ENCODE peak calls at places on chromosome 19, in seven cellular contexts. H is thyroid gland, J is uterus, Q is IMR-90, P is suprapubic skin, K is heart left ventricle, S is esophagus muscularis mucosa. B is an unnamed sample.

GRCh38 chr19:17105548-17105947 is 30.0 kb downstream of the MYO9B start:
- DNase-seq in J (no peak), Q (no peak), H (no peak), K (no peak), P (no peak), S (no peak), B (no peak)

GRCh38 chr19:46412983-46413261 is 442 bp downstream of the CCDC8 start:
- DNase-seq in H (no peak), K (no peak), Q (no peak), S (no peak), P (no peak), J (no peak), B (no peak)

GRCh38 chr19:1700733-1701663 is 48.6 kb upstream of the TCF3 start:
- DNase-seq in H (no peak), K (peak; percentile 33), P (no peak), Q (no peak), J (no peak), S (no peak), B (no peak)

GRCh38 chr19:46217476-46217875 is 12.1 kb upstream of the IGFL1 start:
- DNase-seq in S (no peak), P (no peak), H (no peak), J (no peak), Q (no peak), K (no peak), B (no peak)

GRCh38 chr19:870963-871401 is 11.5 kb downstream of the CFD start:
- DNase-seq in Q (peak; percentile 32), S (no peak), P (no peak), H (peak; percentile 86), K (peak; percentile 84), J (no peak), B (no peak)

GRCh38 chr19:15331419-15332310 is 674 bp downstream of the BRD4 start:
- DNase-seq in J (peak; percentile 48), H (peak; percentile 49), Q (no peak), P (no peak), K (peak; percentile 83), S (no peak), B (peak; percentile 81)

GRCh38 chr19:9431475-9431874 is 3.9 kb downstream of the ZNF266 start:
- DNase-seq in P (no peak), J (no peak), H (peak; percentile 9), S (no peak), Q (peak; percentile 29), K (no peak), B (no peak)

GRCh38 chr19:29665826-29666633 is 769 bp downstream of the PLEKHF1 start:
- DNase-seq in H (peak; percentile 45), S (no peak), J (peak; percentile 54), P (no peak), Q (peak; percentile 66), K (peak; percentile 75), B (peak; percentile 58)

GRCh38 chr19:29662604-29663404 is 2.5 kb upstream of the PLEKHF1 start:
- DNase-seq in P (no peak), S (no peak), H (peak; percentile 84), Q (peak; percentile 94), K (peak; percentile 78), J (peak; percentile 88), B (no peak)

GRCh38 chr19:18520848-18521691 is 800 bp downstream of the ELL start:
- DNase-seq in S (no peak), H (peak; percentile 20), J (peak; percentile 45), K (no peak), P (no peak), Q (no peak), B (peak; percentile 71)

GRCh38 chr19:926595-927043 is 784 bp downstream of the ARID3A start:
- DNase-seq in H (peak; percentile 55), K (peak; percentile 80), P (no peak), S (no peak), Q (no peak), J (no peak), B (no peak)

GRCh38 chr19:920051-920857 is 3.1 kb downstream of the KISS1R start:
- DNase-seq in K (no peak), P (no peak), S (no peak), J (no peak), Q (no peak), H (no peak), B (peak; percentile 84)

GRCh38 chr19:31560021-31560770 is 211.0 kb upstream of the TSHZ3 start:
- DNase-seq in K (no peak), H (no peak), S (no peak), Q (peak; percentile 11), J (no peak), P (no peak), B (no peak)

GRCh38 chr19:17091758-17092333 is 16.3 kb downstream of the MYO9B start:
- DNase-seq in K (peak; percentile 81), S (no peak), P (no peak), J (no peak), H (peak; percentile 18), Q (no peak), B (peak; percentile 87)

GRCh38 chr19:48341006-48341405 is 15.7 kb downstream of the EMP3 start:
- DNase-seq in Q (peak; percentile 61), J (no peak), K (no peak), S (no peak), P (no peak), H (no peak), B (no peak)

GRCh38 chr19:2199215-2199614 is 35.5 kb downstream of the DOT1L start:
- DNase-seq in Q (no peak), K (no peak), J (no peak), P (no peak), H (no peak), S (no peak), B (no peak)

GRCh38 chr19:45587873-45588272 is 3.3 kb upstream of the OPA3 start:
- DNase-seq in J (no peak), Q (no peak), H (no peak), K (no peak), S (no peak), P (no peak), B (no peak)

GRCh38 chr19:13794388-13794751 is 873 bp upstream of the ZSWIM4 start:
- DNase-seq in Q (peak; percentile 96), H (peak; percentile 80), K (peak; percentile 88), P (no peak), J (peak; percentile 91), S (peak; percentile 94), B (peak; percentile 66)

GRCh38 chr19:35265126-35265995 is 3.4 kb upstream of the USF2 start:
- DNase-seq in J (peak; percentile 28), H (peak; percentile 56), S (no peak), P (peak; percentile 64), Q (no peak), K (peak; percentile 53), B (peak; percentile 46)

GRCh38 chr19:48249502-48250014 is 6.2 kb downstream of the CARD8 start:
- DNase-seq in H (no peak), J (peak; percentile 49), Q (no peak), S (no peak), P (no peak), K (peak; percentile 76), B (peak; percentile 80)

GRCh38 chr19:45676851-45677263 is 8.8 kb downstream of the GIPR start:
- DNase-seq in P (no peak), S (no peak), J (no peak), Q (no peak), K (no peak), H (peak; percentile 16), B (peak; percentile 51)

GRCh38 chr19:46385636-46386035 is 27.7 kb downstream of the CCDC8 start:
- DNase-seq in H (peak; percentile 51), K (no peak), J (no peak), P (peak; percentile 37), Q (no peak), S (no peak), B (no peak)

DNA sequence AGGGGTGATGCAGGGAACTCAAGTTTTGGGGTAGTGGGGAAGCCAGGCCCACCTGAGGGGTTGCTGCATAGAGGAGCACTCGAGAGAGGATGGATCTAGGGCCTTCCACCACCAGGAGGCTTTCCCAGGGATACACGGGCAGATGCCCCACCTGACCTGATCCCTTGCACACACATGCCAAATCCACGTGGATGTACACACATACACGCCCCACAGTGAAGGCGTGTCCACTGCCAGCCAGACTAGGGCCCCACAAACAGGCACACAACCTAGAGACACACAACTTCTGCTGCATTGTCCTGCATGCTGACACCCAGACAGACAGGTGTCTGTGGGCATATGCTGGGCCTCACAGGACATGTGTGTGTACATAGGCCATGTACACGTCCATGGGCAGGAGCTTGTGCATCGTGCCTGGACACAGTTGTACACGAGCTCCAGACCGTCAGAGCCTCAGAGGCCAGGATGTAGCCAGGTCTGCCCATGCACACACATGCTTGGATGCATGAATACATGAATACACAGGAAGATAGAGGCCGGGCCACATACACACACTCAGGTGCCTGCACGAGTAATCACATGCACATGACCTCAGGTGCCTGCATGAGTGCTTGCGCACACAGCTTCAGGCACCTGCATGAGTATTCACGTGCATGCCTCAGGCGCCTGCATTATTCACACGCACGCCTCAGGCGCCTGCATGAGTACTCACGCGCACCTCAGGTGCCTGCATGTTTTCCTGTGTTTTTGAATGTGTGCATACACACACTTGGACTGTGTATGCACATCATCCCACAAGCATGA is 8.9 kb downstream of the CCDC97 start:
- DNase-seq in K (no peak), P (no peak), H (no peak), Q (no peak), J (no peak), S (no peak), B (no peak)
- TF ChIP-seq POLR2A in K (no peak), P (no peak), H (no peak), Q (no peak), J (no peak), S (no peak), B (no peak)

GRCh38 chr19:7908078-7908699 is 4.5 kb downstream of the MAP2K7 start:
- DNase-seq in Q (no peak), S (no peak), H (no peak), P (no peak), K (no peak), J (no peak), B (no peak)
- TF ChIP-seq CTCF in Q (no peak), S (no peak), H (no peak), P (no peak), K (no peak), J (no peak), B (no peak)

DNA sequence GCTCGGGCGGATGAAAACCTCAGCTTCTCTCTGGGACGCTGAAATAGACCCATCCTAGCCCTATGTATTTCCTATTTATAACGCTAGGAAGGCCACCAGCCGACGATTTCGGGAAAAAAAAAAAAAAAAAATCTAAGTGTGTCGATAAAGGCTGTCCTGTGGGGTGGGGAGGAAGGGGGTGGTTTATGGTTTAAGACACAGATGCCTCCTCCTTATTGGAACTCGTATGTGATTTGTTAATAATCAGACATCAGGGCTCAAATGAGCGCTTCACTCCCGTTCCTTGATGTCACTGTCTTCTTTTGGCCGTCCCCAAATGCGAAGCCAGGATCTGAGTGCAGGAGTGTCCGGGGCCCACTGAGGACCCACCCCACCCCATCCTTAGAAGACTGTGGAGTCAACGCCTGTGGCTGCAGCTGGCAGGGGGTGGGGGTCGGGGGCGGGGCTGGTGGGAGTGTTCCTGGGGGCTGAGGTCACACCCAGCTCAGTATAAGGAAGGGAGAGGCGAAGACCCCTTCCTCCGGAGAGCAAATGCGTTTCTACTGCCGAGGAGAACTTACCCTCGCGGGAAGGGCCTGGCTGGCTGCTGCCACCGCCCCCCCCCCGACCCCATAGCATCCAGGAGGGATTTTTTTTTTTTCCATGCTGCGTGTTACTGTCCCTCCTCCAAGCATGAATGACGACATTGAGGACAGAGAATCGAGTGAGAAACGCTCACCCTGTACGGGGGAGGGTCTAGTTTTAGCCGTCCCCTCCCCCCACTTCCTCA is 971 bp downstream of the ATCAY start:
- DNase-seq in K (no peak), J (no peak), H (no peak), S (no peak), Q (no peak), P (no peak), B (no peak)
- H3K9me3 ChIP-seq in K (no peaks in the 10 kb centered on the region), J (no peaks in the 10 kb centered on the region), H (no peaks in the 10 kb centered on the region), S (no peaks in the 10 kb centered on the region), Q (peaks cover 3% of the 10 kb centered on the region), P (no peaks in the 10 kb centered on the region), B (no peaks in the 10 kb centered on the region)

GRCh38 chr19:55086730-55087541 is 11.3 kb downstream of the EPS8L1 start:
- DNase-seq in P (peak; percentile 96), J (peak; percentile 96), H (peak; percentile 70), Q (peak; percentile 91), S (peak; percentile 98), K (peak; percentile 96), B (peak; percentile 90)
- TF ChIP-seq POLR2A in P (no peak), J (peak; percentile 29), H (no peak), Q (no peak), S (no peak), K (peak; percentile 24), B (no peak)